ENCODE peak calls at places on chromosomes 1 and 21, in eight cellular contexts. One of them, this sample, is unnamed.

GRCh38 chr1:204409111-204409510 is 2.5 kb downstream of the PPP1R15B start:
- DNase-seq in heart left ventricle: no peak
- DNase-seq in lower leg skin: no peak
- DNase-seq in neural crest cell: no peak
- DNase-seq in GM13977: no peak
- DNase-seq in fibroblast of the aortic adventitia: peak
- DNase-seq in hepatocyte: no peak
- DNase-seq in fibroblast of mammary gland: no peak
- DNase-seq in this sample: no peak

GRCh38 chr1:156618853-156619581 is at the start of gene HAPLN2:
- DNase-seq in hepatocyte: peak
- DNase-seq in fibroblast of the aortic adventitia: no peak
- DNase-seq in GM13977: no peak
- DNase-seq in heart left ventricle: no peak
- DNase-seq in fibroblast of mammary gland: no peak
- DNase-seq in lower leg skin: no peak
- DNase-seq in neural crest cell: peak
- DNase-seq in this sample: no peak

GRCh38 chr1:20721117-20722061 is 3.6 kb upstream of the KIF17 start:
- DNase-seq in heart left ventricle: no peak
- DNase-seq in hepatocyte: no peak
- DNase-seq in neural crest cell: no peak
- DNase-seq in lower leg skin: peak
- DNase-seq in GM13977: no peak
- DNase-seq in fibroblast of mammary gland: no peak
- DNase-seq in fibroblast of the aortic adventitia: no peak
- DNase-seq in this sample: no peak

GRCh38 chr21:38544681-38545080 is 46.4 kb upstream of the ERG start:
- DNase-seq in hepatocyte: peak
- DNase-seq in lower leg skin: no peak
- DNase-seq in neural crest cell: no peak
- DNase-seq in fibroblast of the aortic adventitia: no peak
- DNase-seq in heart left ventricle: no peak
- DNase-seq in GM13977: no peak
- DNase-seq in fibroblast of mammary gland: peak
- DNase-seq in this sample: no peak

GRCh38 chr1:183228650-183229220 is 42.7 kb downstream of the LAMC2 start:
- DNase-seq in fibroblast of the aortic adventitia: no peak
- DNase-seq in hepatocyte: peak
- DNase-seq in neural crest cell: no peak
- DNase-seq in heart left ventricle: no peak
- DNase-seq in GM13977: no peak
- DNase-seq in lower leg skin: no peak
- DNase-seq in fibroblast of mammary gland: no peak
- DNase-seq in this sample: no peak

GRCh38 chr1:213330281-213330680 is 279.2 kb downstream of the RPS6KC1 start:
- DNase-seq in heart left ventricle: no peak
- DNase-seq in lower leg skin: no peak
- DNase-seq in GM13977: no peak
- DNase-seq in fibroblast of the aortic adventitia: no peak
- DNase-seq in hepatocyte: no peak
- DNase-seq in fibroblast of mammary gland: no peak
- DNase-seq in neural crest cell: no peak
- DNase-seq in this sample: no peak

GRCh38 chr1:202131956-202132821 is 9.5 kb downstream of the GPR37L1 start:
- DNase-seq in fibroblast of the aortic adventitia: peak
- DNase-seq in GM13977: no peak
- DNase-seq in fibroblast of mammary gland: no peak
- DNase-seq in heart left ventricle: peak
- DNase-seq in hepatocyte: no peak
- DNase-seq in neural crest cell: no peak
- DNase-seq in lower leg skin: no peak
- DNase-seq in this sample: no peak

GRCh38 chr1:18536943-18537342 is 56.2 kb downstream of the KLHDC7A start:
- DNase-seq in fibroblast of mammary gland: no peak
- DNase-seq in fibroblast of the aortic adventitia: no peak
- DNase-seq in neural crest cell: no peak
- DNase-seq in heart left ventricle: no peak
- DNase-seq in GM13977: no peak
- DNase-seq in hepatocyte: no peak
- DNase-seq in lower leg skin: peak
- DNase-seq in this sample: no peak

GRCh38 chr21:27564684-27565280 is 597.9 kb upstream of the ADAMTS5 start:
- DNase-seq in heart left ventricle: peak
- DNase-seq in GM13977: no peak
- DNase-seq in fibroblast of mammary gland: peak
- DNase-seq in hepatocyte: peak
- DNase-seq in fibroblast of the aortic adventitia: peak
- DNase-seq in lower leg skin: no peak
- DNase-seq in neural crest cell: peak
- DNase-seq in this sample: no peak

GRCh38 chr1:17624540-17625256 is 85.2 kb downstream of the ARHGEF10L start:
- DNase-seq in fibroblast of the aortic adventitia: peak
- DNase-seq in heart left ventricle: peak
- DNase-seq in lower leg skin: no peak
- DNase-seq in neural crest cell: no peak
- DNase-seq in hepatocyte: no peak
- DNase-seq in fibroblast of mammary gland: peak
- DNase-seq in GM13977: no peak
- DNase-seq in this sample: no peak

GRCh38 chr1:183279835-183280234 is 93.8 kb downstream of the LAMC2 start:
- DNase-seq in fibroblast of mammary gland: peak
- DNase-seq in hepatocyte: peak
- DNase-seq in fibroblast of the aortic adventitia: peak
- DNase-seq in GM13977: no peak
- DNase-seq in lower leg skin: no peak
- DNase-seq in heart left ventricle: no peak
- DNase-seq in neural crest cell: no peak
- DNase-seq in this sample: no peak

GRCh38 chr1:212618466-212619210 is 10.1 kb downstream of the ATF3 start:
- DNase-seq in fibroblast of mammary gland: peak
- DNase-seq in GM13977: no peak
- DNase-seq in lower leg skin: peak
- DNase-seq in hepatocyte: no peak
- DNase-seq in heart left ventricle: no peak
- DNase-seq in neural crest cell: no peak
- DNase-seq in fibroblast of the aortic adventitia: no peak
- DNase-seq in this sample: no peak

GRCh38 chr1:114668373-114668772 is 1.5 kb downstream of the DENND2C start:
- DNase-seq in fibroblast of the aortic adventitia: no peak
- DNase-seq in heart left ventricle: no peak
- DNase-seq in fibroblast of mammary gland: no peak
- DNase-seq in neural crest cell: no peak
- DNase-seq in GM13977: no peak
- DNase-seq in hepatocyte: no peak
- DNase-seq in lower leg skin: no peak
- DNase-seq in this sample: no peak

GRCh38 chr1:83033682-83034081 is 965.2 kb downstream of the TTLL7 start:
- DNase-seq in GM13977: no peak
- DNase-seq in hepatocyte: no peak
- DNase-seq in fibroblast of mammary gland: peak
- DNase-seq in neural crest cell: no peak
- DNase-seq in lower leg skin: no peak
- DNase-seq in fibroblast of the aortic adventitia: no peak
- DNase-seq in heart left ventricle: no peak
- DNase-seq in this sample: no peak

GRCh38 chr1:181131255-181131901 is 42.9 kb downstream of the IER5 start:
- DNase-seq in hepatocyte: no peak
- DNase-seq in fibroblast of mammary gland: no peak
- DNase-seq in fibroblast of the aortic adventitia: no peak
- DNase-seq in GM13977: peak
- DNase-seq in lower leg skin: no peak
- DNase-seq in neural crest cell: no peak
- DNase-seq in heart left ventricle: no peak
- DNase-seq in this sample: peak

GRCh38 chr1:21961799-21962198 is 15.0 kb upstream of the CELA3B start:
- DNase-seq in hepatocyte: no peak
- DNase-seq in fibroblast of the aortic adventitia: no peak
- DNase-seq in heart left ventricle: no peak
- DNase-seq in GM13977: no peak
- DNase-seq in lower leg skin: no peak
- DNase-seq in neural crest cell: no peak
- DNase-seq in fibroblast of mammary gland: no peak
- DNase-seq in this sample: no peak

GRCh38 chr1:200182701-200183100 is 155.2 kb downstream of the NR5A2 start:
- DNase-seq in neural crest cell: no peak
- DNase-seq in fibroblast of the aortic adventitia: no peak
- DNase-seq in GM13977: no peak
- DNase-seq in hepatocyte: no peak
- DNase-seq in lower leg skin: no peak
- DNase-seq in heart left ventricle: no peak
- DNase-seq in fibroblast of mammary gland: no peak
- DNase-seq in this sample: no peak

GRCh38 chr1:186577201-186577600 is 103.0 kb downstream of the PTGS2 start:
- DNase-seq in fibroblast of mammary gland: no peak
- DNase-seq in heart left ventricle: no peak
- DNase-seq in lower leg skin: no peak
- DNase-seq in fibroblast of the aortic adventitia: no peak
- DNase-seq in GM13977: no peak
- DNase-seq in neural crest cell: no peak
- DNase-seq in hepatocyte: no peak
- DNase-seq in this sample: no peak

GRCh38 chr1:13808729-13809131 is 108.7 kb downstream of the PRDM2 start:
- DNase-seq in fibroblast of mammary gland: peak
- DNase-seq in GM13977: no peak
- DNase-seq in heart left ventricle: no peak
- DNase-seq in hepatocyte: no peak
- DNase-seq in neural crest cell: no peak
- DNase-seq in fibroblast of the aortic adventitia: peak
- DNase-seq in lower leg skin: no peak
- DNase-seq in this sample: no peak

GRCh38 chr21:29647353-29647781 is 292.4 kb downstream of the GRIK1 start:
- DNase-seq in fibroblast of the aortic adventitia: peak
- DNase-seq in hepatocyte: peak
- DNase-seq in lower leg skin: no peak
- DNase-seq in neural crest cell: no peak
- DNase-seq in heart left ventricle: no peak
- DNase-seq in GM13977: no peak
- DNase-seq in fibroblast of mammary gland: peak
- DNase-seq in this sample: no peak

GRCh38 chr1:9689011-9689706 is 37.6 kb downstream of the PIK3CD start:
- DNase-seq in GM13977: peak
- DNase-seq in fibroblast of the aortic adventitia: peak
- DNase-seq in fibroblast of mammary gland: peak
- DNase-seq in heart left ventricle: peak
- DNase-seq in neural crest cell: peak
- DNase-seq in hepatocyte: peak
- DNase-seq in lower leg skin: peak
- DNase-seq in this sample: peak

GRCh38 chr1:203148127-203148526 is 20.6 kb downstream of the ADORA1 start:
- DNase-seq in hepatocyte: no peak
- DNase-seq in neural crest cell: no peak
- DNase-seq in GM13977: no peak
- DNase-seq in fibroblast of the aortic adventitia: no peak
- DNase-seq in lower leg skin: no peak
- DNase-seq in heart left ventricle: no peak
- DNase-seq in fibroblast of mammary gland: no peak
- DNase-seq in this sample: no peak

GRCh38 chr1:38835230-38835827 is 24.2 kb downstream of the RRAGC start:
- DNase-seq in lower leg skin: no peak
- DNase-seq in fibroblast of the aortic adventitia: peak
- DNase-seq in fibroblast of mammary gland: peak
- DNase-seq in GM13977: peak
- DNase-seq in hepatocyte: peak
- DNase-seq in heart left ventricle: peak
- DNase-seq in neural crest cell: peak
- DNase-seq in this sample: peak

GRCh38 chr1:39474810-39475209 is 16.6 kb upstream of the BMP8A start:
- DNase-seq in fibroblast of the aortic adventitia: no peak
- DNase-seq in fibroblast of mammary gland: no peak
- DNase-seq in neural crest cell: no peak
- DNase-seq in hepatocyte: no peak
- DNase-seq in heart left ventricle: peak
- DNase-seq in GM13977: no peak
- DNase-seq in lower leg skin: no peak
- DNase-seq in this sample: no peak

GRCh38 chr1:24308365-24309015 is 10.7 kb upstream of the GRHL3 start:
- DNase-seq in lower leg skin: peak
- DNase-seq in hepatocyte: no peak
- DNase-seq in neural crest cell: no peak
- DNase-seq in heart left ventricle: no peak
- DNase-seq in fibroblast of the aortic adventitia: peak
- DNase-seq in fibroblast of mammary gland: peak
- DNase-seq in GM13977: no peak
- DNase-seq in this sample: no peak
- TF ChIP-seq CTCF in lower leg skin: no peak
- TF ChIP-seq CTCF in hepatocyte: peak
- TF ChIP-seq CTCF in neural crest cell: peak
- TF ChIP-seq CTCF in heart left ventricle: no peak
- TF ChIP-seq CTCF in fibroblast of the aortic adventitia: peak
- TF ChIP-seq CTCF in fibroblast of mammary gland: peak
- TF ChIP-seq CTCF in GM13977: no peak
- TF ChIP-seq CTCF in this sample: no peak

DNA sequence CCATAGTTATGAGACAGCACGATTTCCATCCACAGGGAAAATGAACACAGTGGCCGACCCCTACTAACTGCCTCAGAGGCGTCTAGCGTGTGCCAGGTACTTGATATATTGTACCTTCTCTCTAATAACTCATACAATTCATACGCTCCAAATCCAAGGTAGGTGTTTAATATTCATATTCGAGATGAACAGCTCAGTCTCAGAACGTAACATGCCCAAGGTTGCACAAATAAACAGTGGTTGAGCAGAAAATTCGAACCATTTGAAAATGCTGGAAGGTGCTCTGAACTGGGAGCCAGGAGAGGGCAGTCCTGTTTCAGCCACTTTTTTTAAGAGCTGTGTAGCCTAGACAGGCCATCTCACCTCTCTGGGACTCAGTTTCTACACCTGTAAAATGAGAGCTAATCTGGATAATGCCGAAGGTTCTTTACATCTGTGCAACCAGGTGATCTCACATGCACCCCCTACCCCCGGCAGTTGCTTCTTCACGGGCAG is 7.9 kb downstream of the SLC45A3 start:
- DNase-seq in heart left ventricle: no peak
- DNase-seq in fibroblast of mammary gland: no peak
- DNase-seq in GM13977: no peak
- DNase-seq in lower leg skin: no peak
- DNase-seq in neural crest cell: no peak
- DNase-seq in hepatocyte: no peak
- DNase-seq in fibroblast of the aortic adventitia: no peak
- DNase-seq in this sample: no peak
- TF ChIP-seq CTCF in heart left ventricle: no peak
- TF ChIP-seq CTCF in fibroblast of mammary gland: no peak
- TF ChIP-seq CTCF in GM13977: no peak
- TF ChIP-seq CTCF in lower leg skin: no peak
- TF ChIP-seq CTCF in neural crest cell: no peak
- TF ChIP-seq CTCF in hepatocyte: no peak
- TF ChIP-seq CTCF in fibroblast of the aortic adventitia: no peak
- TF ChIP-seq CTCF in this sample: no peak

GRCh38 chr21:31609081-31609480 is 50.4 kb upstream of the SOD1 start:
- DNase-seq in fibroblast of the aortic adventitia: no peak
- DNase-seq in hepatocyte: no peak
- DNase-seq in fibroblast of mammary gland: no peak
- DNase-seq in lower leg skin: no peak
- DNase-seq in neural crest cell: no peak
- DNase-seq in GM13977: no peak
- DNase-seq in heart left ventricle: no peak
- DNase-seq in this sample: no peak
- TF ChIP-seq CTCF in fibroblast of the aortic adventitia: no peak
- TF ChIP-seq CTCF in hepatocyte: no peak
- TF ChIP-seq CTCF in fibroblast of mammary gland: no peak
- TF ChIP-seq CTCF in lower leg skin: no peak
- TF ChIP-seq CTCF in neural crest cell: no peak
- TF ChIP-seq CTCF in GM13977: no peak
- TF ChIP-seq CTCF in heart left ventricle: no peak
- TF ChIP-seq CTCF in this sample: no peak

GRCh38 chr21:32350211-32350980 is 42.4 kb downstream of the URB1 start:
- DNase-seq in GM13977: no peak
- DNase-seq in lower leg skin: peak
- DNase-seq in fibroblast of the aortic adventitia: no peak
- DNase-seq in fibroblast of mammary gland: no peak
- DNase-seq in heart left ventricle: no peak
- DNase-seq in neural crest cell: no peak
- DNase-seq in hepatocyte: no peak
- DNase-seq in this sample: no peak
- TF ChIP-seq CTCF in GM13977: no peak
- TF ChIP-seq CTCF in lower leg skin: no peak
- TF ChIP-seq CTCF in fibroblast of the aortic adventitia: no peak
- TF ChIP-seq CTCF in fibroblast of mammary gland: no peak
- TF ChIP-seq CTCF in heart left ventricle: no peak
- TF ChIP-seq CTCF in neural crest cell: no peak
- TF ChIP-seq CTCF in hepatocyte: no peak
- TF ChIP-seq CTCF in this sample: no peak